ENCODE peak calls at places on chromosomes 7 and 10, in ten cellular contexts. M is fibroblast of lung; W is cardiac muscle cell; E is A549; X is lower lobe of right lung; Q is uterus; Y is ascending aorta; L is CD8-positive, alpha-beta T cell; P is heart right ventricle; O is AG04450. F is an unnamed sample.
A peak's percentile ranks its signal among the peaks of the same experiment; 100 is the strongest.

GRCh38 chr7:84663224-84663623 is 468.6 kb upstream of the SEMA3A start:
- DNase-seq in P (no peak), W (no peak), O (no peak), M (peak; percentile 15), X (no peak), L (no peak), E (no peak), Y (no peak), Q (no peak), F (no peak)

GRCh38 chr7:78736548-78736947 is 716.9 kb downstream of the MAGI2 start:
- DNase-seq in O (no peak), Y (no peak), L (no peak), E (no peak), X (no peak), Q (no peak), P (no peak), M (no peak), W (no peak), F (no peak)

GRCh38 chr10:132879408-132880147 is 62.8 kb downstream of the CFAP46 start:
- DNase-seq in X (no peak), M (no peak), O (no peak), Q (peak; percentile 10), E (no peak), P (no peak), L (no peak), W (no peak), Y (peak; percentile 58), F (no peak)

GRCh38 chr7:84025332-84025927 is 169.2 kb downstream of the SEMA3A start:
- DNase-seq in Q (no peak), P (peak; percentile 18), L (no peak), W (no peak), M (peak; percentile 91), X (no peak), E (peak; percentile 94), Y (no peak), O (peak; percentile 84), F (no peak)

GRCh38 chr10:28043941-28044340 is 45.1 kb upstream of the ODAD2 start:
- DNase-seq in Q (no peak), E (no peak), M (no peak), L (no peak), O (no peak), Y (no peak), W (no peak), P (no peak), X (no peak), F (no peak)

GRCh38 chr10:344582-345200 is 209.4 kb downstream of the ZMYND11 start:
- DNase-seq in L (no peak), Q (no peak), X (no peak), M (no peak), O (no peak), Y (no peak), P (no peak), E (no peak), W (no peak), F (no peak)

GRCh38 chr7:140062118-140062527 is 628 bp downstream of the PARP12 start:
- DNase-seq in X (peak; percentile 67), M (no peak), P (peak; percentile 22), Q (no peak), O (no peak), E (peak; percentile 13), W (no peak), L (peak; percentile 44), Y (no peak), F (peak; percentile 60)

GRCh38 chr10:19788075-19788686 is 28.1 kb upstream of the PLXDC2 start:
- DNase-seq in W (peak; percentile 63), Q (no peak), E (peak; percentile 57), Y (no peak), L (no peak), P (peak; percentile 14), X (no peak), M (peak; percentile 80), O (peak; percentile 32), F (no peak)

GRCh38 chr10:122021421-122021820 is 32.5 kb downstream of the TACC2 start:
- DNase-seq in O (no peak), Y (no peak), P (no peak), X (no peak), L (no peak), M (peak; percentile 71), Q (no peak), W (no peak), E (no peak), F (no peak)

GRCh38 chr10:71133710-71134686 is 78.4 kb upstream of the UNC5B start:
- DNase-seq in O (no peak), L (no peak), P (no peak), Q (no peak), M (no peak), X (no peak), E (no peak), W (no peak), Y (no peak), F (no peak)

GRCh38 chr10:103652599-103653281 is 159.2 kb downstream of the NEURL1 start:
- DNase-seq in P (no peak), Y (peak; percentile 76), W (no peak), E (no peak), O (no peak), X (no peak), M (no peak), Q (no peak), L (no peak), F (no peak)

GRCh38 chr7:96285579-96285978 is 36.3 kb downstream of the SLC25A13 start:
- DNase-seq in Y (no peak), X (no peak), Q (no peak), W (no peak), M (no peak), L (peak; percentile 5), P (no peak), E (no peak), O (no peak), F (peak; percentile 10)

GRCh38 chr7:51220226-51220625 is 96.4 kb downstream of the COBL start:
- DNase-seq in P (no peak), X (no peak), Q (no peak), Y (no peak), W (no peak), E (no peak), L (no peak), O (no peak), M (no peak), F (no peak)

GRCh38 chr7:34039033-34039432 is 133.7 kb downstream of the BMPER start:
- DNase-seq in W (no peak), O (no peak), L (no peak), M (no peak), Y (no peak), Q (no peak), P (no peak), X (no peak), E (no peak), F (no peak)

GRCh38 chr10:49037187-49037586 is 78.1 kb downstream of the VSTM4 start:
- DNase-seq in W (no peak), O (no peak), Q (no peak), X (no peak), M (no peak), L (no peak), Y (no peak), P (no peak), E (no peak), F (no peak)

GRCh38 chr7:107902381-107902780 is 11.4 kb downstream of the DLD start:
- DNase-seq in W (peak; percentile 24), Q (no peak), L (no peak), E (no peak), X (no peak), M (no peak), Y (no peak), O (no peak), P (no peak), F (no peak)

GRCh38 chr10:90276894-90277447 is 575.6 kb downstream of the KIF20B start:
- DNase-seq in W (no peak), X (no peak), L (no peak), Y (no peak), Q (no peak), M (peak; percentile 81), O (no peak), P (no peak), E (no peak), F (no peak)

GRCh38 chr10:62426086-62426485 is 51.9 kb downstream of the ZNF365 start:
- DNase-seq in E (peak; percentile 52), P (no peak), Q (no peak), X (no peak), Y (no peak), M (no peak), O (no peak), L (no peak), W (no peak), F (no peak)

GRCh38 chr7:153430931-153431330 is 621.3 kb upstream of the DPP6 start:
- DNase-seq in Y (no peak), L (no peak), E (no peak), W (no peak), X (no peak), O (no peak), M (no peak), P (no peak), Q (no peak), F (no peak)
- H3K9me3 ChIP-seq in Y (no peaks in the 10 kb centered on the region), L (no peaks in the 10 kb centered on the region), E (no peaks in the 10 kb centered on the region), W (no peaks in the 10 kb centered on the region), X (no peaks in the 10 kb centered on the region), O (peaks cover 28% of the 10 kb centered on the region), M (no peaks in the 10 kb centered on the region), P (no peaks in the 10 kb centered on the region), Q (no peaks in the 10 kb centered on the region), F (no peaks in the 10 kb centered on the region)

DNA sequence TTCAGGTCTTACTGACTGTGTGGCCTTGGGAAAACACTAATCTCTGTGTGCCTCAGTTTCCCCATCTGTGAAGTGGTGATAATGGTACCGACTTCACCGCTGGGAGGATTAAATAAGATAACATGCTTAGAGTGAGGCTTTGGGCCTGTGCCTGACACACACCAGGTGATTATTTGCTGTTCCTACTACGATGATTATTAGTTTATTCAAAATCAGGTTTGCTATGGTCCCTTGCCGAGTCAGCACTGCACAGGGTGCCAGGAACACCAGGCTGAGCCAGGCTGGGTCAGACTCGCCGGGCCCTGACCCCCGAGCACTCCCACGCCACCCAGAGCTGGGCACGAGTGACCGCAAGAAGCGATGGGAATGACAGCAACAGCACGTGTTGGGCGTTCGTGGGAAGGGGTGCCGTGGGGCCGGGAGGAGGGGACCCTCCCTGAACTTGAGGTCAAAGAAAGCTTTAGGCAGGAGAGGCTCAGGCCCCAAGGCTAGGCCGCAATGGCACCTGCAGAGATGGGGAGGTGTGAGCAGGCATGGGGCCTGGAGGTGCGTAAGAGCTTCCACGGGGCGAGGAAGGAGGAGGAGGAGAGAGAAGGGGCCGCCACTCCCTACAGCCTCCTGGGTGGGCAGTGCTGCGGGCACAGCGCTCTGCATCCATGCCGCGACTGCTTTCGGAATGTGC is 325.4 kb downstream of the DNAJB6 start:
- DNase-seq in W (no peak), Y (no peak), X (no peak), E (no peak), P (no peak), O (no peak), L (no peak), Q (no peak), M (no peak), F (no peak)
- H3K9me3 ChIP-seq in W (no peaks in the 10 kb centered on the region), Y (no peaks in the 10 kb centered on the region), X (no peaks in the 10 kb centered on the region), E (no peaks in the 10 kb centered on the region), P (no peaks in the 10 kb centered on the region), O (peaks cover 73% of the 10 kb centered on the region), L (no peaks in the 10 kb centered on the region), Q (no peaks in the 10 kb centered on the region), M (no peaks in the 10 kb centered on the region), F (no peaks in the 10 kb centered on the region)

GRCh38 chr10:98119891-98120290 is 14.6 kb upstream of the R3HCC1L start:
- DNase-seq in Q (no peak), Y (no peak), L (no peak), W (no peak), O (no peak), P (no peak), X (no peak), M (no peak), E (no peak), F (no peak)
- H3K9me3 ChIP-seq in Q (no peaks in the 10 kb centered on the region), Y (no peaks in the 10 kb centered on the region), L (no peaks in the 10 kb centered on the region), W (no peaks in the 10 kb centered on the region), O (no peaks in the 10 kb centered on the region), P (no peaks in the 10 kb centered on the region), X (no peaks in the 10 kb centered on the region), M (no peaks in the 10 kb centered on the region), E (peaks cover 8% of the 10 kb centered on the region), F (no peaks in the 10 kb centered on the region)

GRCh38 chr7:158013085-158013668 is 574.4 kb downstream of the PTPRN2 start:
- DNase-seq in Y (no peak), P (no peak), M (no peak), W (no peak), O (no peak), Q (no peak), E (no peak), X (no peak), L (no peak), F (no peak)
- H3K9me3 ChIP-seq in Y (no peaks in the 10 kb centered on the region), P (no peaks in the 10 kb centered on the region), M (no peaks in the 10 kb centered on the region), W (no peaks in the 10 kb centered on the region), O (peaks cover 54% of the 10 kb centered on the region), Q (no peaks in the 10 kb centered on the region), E (no peaks in the 10 kb centered on the region), X (no peaks in the 10 kb centered on the region), L (no peaks in the 10 kb centered on the region), F (no peaks in the 10 kb centered on the region)